ENCODE peak calls at places on chromosome 19, in six cellular contexts. A, F, N, I, X and L are unnamed samples.
A peak's percentile ranks its signal among the peaks of the same experiment; 100 is the strongest.

GRCh38 chr19:46919324-46919723 is 58.5 kb downstream of the ARHGAP35 start:
- DNase-seq in A (no peak), F (no peak), N (no peak), I (no peak), X (no peak), L (no peak)

GRCh38 chr19:45882652-45883585 is 3.0 kb downstream of the IRF2BP1 start:
- DNase-seq in A (peak; percentile 78), F (peak; percentile 93), N (peak; percentile 72), I (peak; percentile 94), X (peak; percentile 32), L (peak; percentile 96)

GRCh38 chr19:52007436-52007804 is 591 bp downstream of the ZNF615 start:
- DNase-seq in A (no peak), F (no peak), N (no peak), I (no peak), X (no peak), L (no peak)

GRCh38 chr19:39409886-39410619 is 2.4 kb upstream of the PLEKHG2 start:
- DNase-seq in A (peak; percentile 84), F (peak; percentile 39), N (peak; percentile 86), I (peak; percentile 95), X (no peak), L (no peak)

GRCh38 chr19:58054792-58055482 is 4.1 kb upstream of the ZNF135 start:
- DNase-seq in A (no peak), F (no peak), N (peak; percentile 65), I (no peak), X (no peak), L (no peak)

GRCh38 chr19:21878646-21879045 is 42.7 kb upstream of the ZNF43 start:
- DNase-seq in A (no peak), F (no peak), N (no peak), I (no peak), X (no peak), L (no peak)

GRCh38 chr19:15101479-15102082 is 5.6 kb upstream of the SYDE1 start:
- DNase-seq in A (no peak), F (peak; percentile 36), N (no peak), I (peak; percentile 22), X (no peak), L (no peak)

GRCh38 chr19:1213391-1214286 is 8.1 kb downstream of the STK11 start:
- DNase-seq in A (peak; percentile 72), F (no peak), N (peak; percentile 72), I (peak; percentile 91), X (peak; percentile 85), L (no peak)

GRCh38 chr19:1045247-1045603 is 5.3 kb downstream of the ABCA7 start:
- DNase-seq in A (no peak), F (peak; percentile 66), N (no peak), I (no peak), X (no peak), L (no peak)

GRCh38 chr19:55691561-55692481 is 16.8 kb downstream of the EPN1 start:
- DNase-seq in A (no peak), F (no peak), N (no peak), I (peak; percentile 60), X (no peak), L (no peak)

GRCh38 chr19:10694706-10695105 is 6.5 kb upstream of the QTRT1 start:
- DNase-seq in A (no peak), F (no peak), N (no peak), I (no peak), X (no peak), L (no peak)

GRCh38 chr19:1169921-1170885 is 3.9 kb downstream of the SBNO2 start:
- DNase-seq in A (no peak), F (peak; percentile 5), N (peak; percentile 16), I (peak; percentile 77), X (no peak), L (no peak)

GRCh38 chr19:44596428-44597130 is 16.8 kb upstream of the IGSF23 start:
- DNase-seq in A (no peak), F (no peak), N (no peak), I (no peak), X (no peak), L (no peak)

GRCh38 chr19:10551698-10552301 is 8.1 kb downstream of the ATG4D start:
- DNase-seq in A (no peak), F (peak; percentile 54), N (no peak), I (no peak), X (no peak), L (no peak)

GRCh38 chr19:48120505-48120904 is 9.9 kb upstream of the PLA2G4C start:
- DNase-seq in A (no peak), F (no peak), N (no peak), I (no peak), X (no peak), L (no peak)

GRCh38 chr19:38949580-38950367 is 19.0 kb downstream of the MRPS12 start:
- DNase-seq in A (peak; percentile 67), F (no peak), N (peak; percentile 86), I (peak; percentile 95), X (no peak), L (peak; percentile 95)

GRCh38 chr19:23698711-23699520 is 11.9 kb upstream of the ZNF675 start:
- DNase-seq in A (no peak), F (peak; percentile 34), N (no peak), I (no peak), X (peak; percentile 57), L (no peak)

GRCh38 chr19:29785955-29786589 is 25.7 kb upstream of the CCNE1 start:
- DNase-seq in A (no peak), F (peak; percentile 13), N (no peak), I (no peak), X (no peak), L (no peak)

GRCh38 chr19:30664358-30665058 is 292.3 kb downstream of the ZNF536 start:
- DNase-seq in A (no peak), F (no peak), N (no peak), I (peak; percentile 15), X (no peak), L (no peak)

GRCh38 chr19:46404039-46404883 is 9.1 kb downstream of the CCDC8 start:
- DNase-seq in A (peak; percentile 59), F (no peak), N (peak; percentile 48), I (peak; percentile 85), X (no peak), L (no peak)

GRCh38 chr19:58577581-58578429 is 4.7 kb upstream of the MZF1 start:
- DNase-seq in A (no peak), F (no peak), N (no peak), I (peak; percentile 47), X (no peak), L (no peak)

GRCh38 chr19:45834970-45835369 is 19.9 kb upstream of the RSPH6A start:
- DNase-seq in A (no peak), F (no peak), N (no peak), I (no peak), X (no peak), L (no peak)

GRCh38 chr19:10068205-10068604 is 17.9 kb upstream of the SHFL start:
- DNase-seq in A (no peak), F (no peak), N (no peak), I (no peak), X (no peak), L (no peak)

GRCh38 chr19:47713046-47714021 is at the start of gene EHD2:
- DNase-seq in A (peak; percentile 61), F (no peak), N (peak; percentile 81), I (peak; percentile 93), X (no peak), L (no peak)

DNA sequence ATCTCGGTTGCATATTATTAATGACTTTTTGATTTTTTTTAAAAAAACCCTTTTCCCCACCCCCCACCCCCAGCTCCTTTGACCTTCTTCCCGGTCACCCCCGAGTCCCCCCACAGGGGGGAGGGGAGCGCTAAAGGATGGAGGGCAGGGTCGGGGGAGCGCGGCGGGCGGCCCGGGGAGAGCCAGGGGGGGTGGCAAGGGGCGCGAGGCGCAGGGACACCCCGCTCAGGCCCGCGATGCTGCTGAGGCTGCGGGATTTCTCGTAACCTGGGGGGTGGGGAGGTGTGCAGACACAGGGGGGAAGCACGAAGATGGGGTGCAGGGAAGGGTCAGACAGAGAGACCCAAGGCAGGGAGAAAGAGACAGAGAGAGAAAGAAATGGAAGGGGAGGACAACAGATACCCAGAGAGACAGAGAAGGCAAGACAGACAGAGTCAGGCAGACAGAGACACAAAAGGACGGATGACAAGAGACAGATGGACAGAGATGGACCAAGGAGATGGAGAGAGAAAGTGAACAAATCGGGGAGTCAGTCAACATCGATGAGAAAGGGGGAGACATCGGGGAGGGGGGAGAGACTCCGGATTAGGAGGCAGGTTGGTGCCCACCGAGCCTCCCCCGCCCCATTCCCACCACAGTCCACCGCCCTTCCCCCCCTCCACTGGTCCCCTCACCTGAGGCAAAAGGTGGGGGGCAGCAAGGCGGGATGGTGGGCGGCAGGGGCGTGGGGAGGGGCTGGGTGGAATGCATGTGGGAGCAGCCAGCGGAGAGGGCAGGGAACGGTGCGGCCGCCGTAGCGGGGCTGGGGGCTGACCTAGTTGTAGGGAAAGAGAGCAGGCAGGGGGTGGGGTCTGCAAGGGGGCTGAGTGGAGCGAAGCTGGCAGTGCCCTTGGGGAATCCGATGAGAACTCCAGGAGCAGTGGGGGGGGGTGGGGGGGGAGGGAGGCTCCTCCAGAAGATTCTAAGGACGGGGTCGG is 14.2 kb downstream of the KCNC3 start:
- DNase-seq in A (no peak), F (no peak), N (no peak), I (peak; percentile 58), X (no peak), L (no peak)
- H3K27me3 ChIP-seq in A (peaks cover 73% of the 10 kb centered on the region), F (peaks cover 70% of the 10 kb centered on the region), N (peaks cover 34% of the 10 kb centered on the region), I (no peaks in the 10 kb centered on the region), X (peaks cover 45% of the 10 kb centered on the region), L (peaks cover 44% of the 10 kb centered on the region)

GRCh38 chr19:54331626-54332025 is 7.3 kb downstream of the LILRA4 start:
- DNase-seq in A (no peak), F (no peak), N (no peak), I (no peak), X (no peak), L (no peak)
- H3K27me3 ChIP-seq in A (peaks cover 14% of the 10 kb centered on the region), F (peaks cover 6% of the 10 kb centered on the region), N (peaks cover 3% of the 10 kb centered on the region), I (no peaks in the 10 kb centered on the region), X (no peaks in the 10 kb centered on the region), L (peaks cover 30% of the 10 kb centered on the region)

DNA sequence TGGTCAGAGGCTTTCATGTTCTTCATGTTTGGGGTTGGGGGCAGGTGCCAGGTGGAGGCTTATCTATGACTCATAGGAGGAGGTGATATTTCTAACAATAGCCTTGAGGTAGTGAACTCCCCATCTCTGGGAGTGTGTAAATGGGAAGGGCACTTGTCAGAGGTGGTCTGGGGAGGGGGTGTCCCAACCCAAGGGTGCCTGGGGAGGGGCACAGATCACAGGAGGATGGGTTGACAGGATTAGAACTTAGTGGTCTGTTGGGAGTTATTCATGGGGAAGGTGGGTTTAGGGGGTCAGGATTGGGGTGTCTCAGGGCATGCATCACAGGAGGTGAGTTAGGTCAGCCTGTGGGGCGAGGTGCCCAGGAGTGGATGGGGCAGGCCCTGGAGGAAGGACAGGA is 1.6 kb downstream of the ACTL9 start:
- DNase-seq in A (no peak), F (no peak), N (no peak), I (no peak), X (no peak), L (no peak)
- H3K27me3 ChIP-seq in A (peaks cover 64% of the 10 kb centered on the region), F (peaks cover 12% of the 10 kb centered on the region), N (peaks cover 13% of the 10 kb centered on the region), I (peaks cover 1% of the 10 kb centered on the region), X (no peaks in the 10 kb centered on the region), L (peaks cover 92% of the 10 kb centered on the region)

GRCh38 chr19:42176649-42176989 is 40.9 kb downstream of the DEDD2 start:
- DNase-seq in A (no peak), F (no peak), N (no peak), I (no peak), X (no peak), L (no peak)

GRCh38 chr19:42175335-42175734 is 42.1 kb downstream of the DEDD2 start:
- DNase-seq in A (no peak), F (no peak), N (no peak), I (no peak), X (no peak), L (no peak)

GRCh38 chr19:42177686-42178019 is 39.8 kb downstream of the DEDD2 start:
- DNase-seq in A (no peak), F (no peak), N (no peak), I (peak; percentile 53), X (no peak), L (no peak)

GRCh38 chr19:42175952-42176648 is 41.4 kb downstream of the DEDD2 start:
- DNase-seq in A (no peak), F (no peak), N (no peak), I (peak; percentile 73), X (no peak), L (no peak)

GRCh38 chr19:42176990-42177685 is 40.3 kb downstream of the DEDD2 start:
- DNase-seq in A (peak; percentile 63), F (peak; percentile 83), N (peak; percentile 59), I (peak; percentile 92), X (no peak), L (no peak)
- H3K27me3 ChIP-seq in A (peaks cover 68% of the 10 kb centered on the region), F (peaks cover 47% of the 10 kb centered on the region), N (peaks cover 54% of the 10 kb centered on the region), I (no peaks in the 10 kb centered on the region), X (peaks cover 49% of the 10 kb centered on the region), L (peaks cover 40% of the 10 kb centered on the region)